ENCODE peak calls at places on chromosomes 5 and 9, in five cellular contexts. U is spleen, P is lung, X is upper lobe of right lung, V is right lobe of liver. D is an unnamed sample.

GRCh38 chr5:93057311-93057710 is 523.7 kb downstream of the NR2F1-AS1 start:
- DNase-seq in U (no peak), P (no peak), X (no peak), V (no peak), D (no peak)

GRCh38 chr9:70093944-70094343 is 50.3 kb downstream of the MAMDC2 start:
- DNase-seq in U (no peak), P (no peak), X (no peak), V (no peak), D (no peak)

GRCh38 chr5:34013547-34013946 is 5.7 kb upstream of the AMACR start:
- DNase-seq in U (no peak), P (no peak), X (no peak), V (no peak), D (no peak)

GRCh38 chr5:8842906-8843590 is 702.8 kb downstream of the SEMA5A start:
- DNase-seq in U (no peak), P (no peak), X (no peak), V (no peak), D (no peak)

GRCh38 chr5:71932131-71932635 is 175.1 kb upstream of the MAP1B start:
- DNase-seq in U (no peak), P (no peak), X (no peak), V (no peak), D (no peak)

GRCh38 chr5:135193213-135194125 is 159.4 kb upstream of the PITX1 start:
- DNase-seq in U (no peak), P (no peak), X (no peak), V (no peak), D (no peak)

GRCh38 chr5:84384604-84385575 is at the start of gene EDIL3:
- DNase-seq in U (peak; percentile 69), P (no peak), X (no peak), V (no peak), D (no peak)

GRCh38 chr9:70133253-70134208 is 89.9 kb downstream of the MAMDC2 start:
- DNase-seq in U (no peak), P (no peak), X (no peak), V (no peak), D (no peak)

GRCh38 chr5:41415242-41415641 is 95.2 kb downstream of the PLCXD3 start:
- DNase-seq in U (no peak), P (no peak), X (no peak), V (no peak), D (no peak)

GRCh38 chr9:93684161-93684765 is 107.9 kb downstream of the PHF2 start:
- DNase-seq in U (peak; percentile 42), P (peak; percentile 25), X (peak; percentile 56), V (no peak), D (no peak)

GRCh38 chr5:170278611-170279500 is 18.7 kb downstream of the LCP2 start:
- DNase-seq in U (peak; percentile 95), P (peak; percentile 59), X (peak; percentile 81), V (no peak), D (no peak)

GRCh38 chr5:126370796-126371718 is 52.2 kb upstream of the GRAMD2B start:
- DNase-seq in U (no peak), P (no peak), X (no peak), V (peak; percentile 54), D (peak; percentile 37)

GRCh38 chr5:168171901-168172717 is 119.3 kb upstream of the WWC1 start:
- DNase-seq in U (no peak), P (no peak), X (no peak), V (no peak), D (no peak)

GRCh38 chr9:136657975-136658848 is 4.5 kb upstream of the EGFL7 start:
- DNase-seq in U (peak; percentile 74), P (no peak), X (peak; percentile 61), V (peak; percentile 47), D (no peak)

GRCh38 chr9:134963546-134963945 is 45.8 kb upstream of the FCN1 start:
- DNase-seq in U (peak; percentile 24), P (no peak), X (peak; percentile 21), V (peak; percentile 35), D (no peak)

GRCh38 chr5:81767938-81768337 is 17.0 kb upstream of the SSBP2 start:
- DNase-seq in U (no peak), P (no peak), X (no peak), V (no peak), D (no peak)

GRCh38 chr9:71648453-71648852 is 119.9 kb downstream of the CEMIP2 start:
- DNase-seq in U (no peak), P (no peak), X (no peak), V (no peak), D (no peak)

GRCh38 chr9:69549310-69550202 is 122.6 kb downstream of the APBA1 start:
- DNase-seq in U (no peak), P (no peak), X (no peak), V (no peak), D (no peak)

GRCh38 chr9:4344946-4345345 is 45.1 kb upstream of the GLIS3 start:
- DNase-seq in U (no peak), P (no peak), X (no peak), V (no peak), D (no peak)

GRCh38 chr5:13611604-13612003 is 332.9 kb downstream of the DNAH5 start:
- DNase-seq in U (no peak), P (no peak), X (no peak), V (no peak), D (no peak)

GRCh38 chr9:124436320-124436719 is 13.9 kb upstream of the ADGRD2 start:
- DNase-seq in U (no peak), P (no peak), X (no peak), V (no peak), D (no peak)

GRCh38 chr9:3980771-3981170 is 319.1 kb downstream of the GLIS3 start:
- DNase-seq in U (no peak), P (no peak), X (no peak), V (no peak), D (no peak)

GRCh38 chr9:4301971-4302427 is 2.1 kb upstream of the GLIS3 start:
- DNase-seq in U (no peak), P (peak; percentile 42), X (no peak), V (no peak), D (peak; percentile 31)

GRCh38 chr5:125451622-125452021 is 705.2 kb upstream of the ZNF608 start:
- DNase-seq in U (no peak), P (no peak), X (no peak), V (no peak), D (no peak)

GRCh38 chr9:136093995-136094881 is 851 bp downstream of the NACC2 start:
- DNase-seq in U (peak; percentile 91), P (peak; percentile 80), X (peak; percentile 92), V (peak; percentile 92), D (peak; percentile 76)

GRCh38 chr9:108186996-108187395 is 668.8 kb downstream of the ACTL7B start:
- DNase-seq in U (no peak), P (no peak), X (no peak), V (no peak), D (no peak)

GRCh38 chr5:64792474-64792873 is 23.7 kb downstream of the CWC27 start:
- DNase-seq in U (no peak), P (no peak), X (no peak), V (no peak), D (no peak)
- H3K9me3 ChIP-seq in U (no peaks in the 10 kb centered on the region), P (no peaks in the 10 kb centered on the region), X (no peaks in the 10 kb centered on the region), V (no peaks in the 10 kb centered on the region), D (no peaks in the 10 kb centered on the region)

DNA sequence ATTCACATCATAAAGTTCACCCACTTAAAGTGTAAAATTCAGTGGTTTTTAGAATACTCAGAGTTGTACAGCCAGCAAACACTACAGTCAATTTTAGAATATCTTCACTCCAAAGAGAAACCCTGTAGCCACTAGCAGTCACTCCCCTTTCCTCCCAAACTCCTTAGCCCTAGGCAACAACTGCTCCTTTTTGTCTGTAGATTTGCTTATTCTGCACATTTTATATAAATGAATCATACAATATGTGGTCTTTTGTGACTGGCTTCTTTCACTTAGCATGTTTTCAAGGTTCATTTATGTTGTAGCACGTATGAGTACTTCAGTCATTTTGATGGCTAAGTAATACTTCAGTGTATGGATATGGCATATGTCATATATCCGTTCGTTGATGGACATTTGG is 38.7 kb downstream of the TGFBR1 start:
- DNase-seq in U (no peak), P (no peak), X (no peak), V (no peak), D (no peak)
- TF ChIP-seq CTCF in U (no peak), P (no peak), X (no peak), V (no peak), D (no peak)

GRCh38 chr5:180852510-180852909 is 8.6 kb downstream of the ZFP62 start:
- DNase-seq in U (no peak), P (no peak), X (no peak), V (no peak), D (no peak)
- H3K9me3 ChIP-seq in U (peaks cover 34% of the 10 kb centered on the region), P (no peaks in the 10 kb centered on the region), X (no peaks in the 10 kb centered on the region), V (peaks cover 14% of the 10 kb centered on the region), D (no peaks in the 10 kb centered on the region)

DNA sequence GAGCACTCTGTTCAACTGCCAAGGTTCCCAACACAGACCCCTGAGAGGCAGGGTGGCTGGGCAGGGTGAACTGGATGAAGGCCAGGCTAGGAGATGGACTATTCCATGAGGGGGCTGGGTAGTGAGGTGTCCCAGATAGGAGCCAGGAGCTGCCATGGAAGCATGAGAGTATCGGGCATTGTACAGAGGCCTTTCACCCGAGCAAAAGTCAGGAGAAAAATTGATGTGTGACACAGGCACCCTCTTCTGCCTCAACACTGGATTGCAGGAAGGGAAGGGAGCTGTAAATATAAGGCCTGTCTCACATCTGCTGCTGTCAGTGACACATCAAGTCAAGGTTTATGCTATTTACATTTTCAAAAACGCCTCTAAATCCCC is 74.6 kb downstream of the UBAP1 start:
- DNase-seq in U (no peak), P (no peak), X (no peak), V (no peak), D (peak; percentile 31)
- TF ChIP-seq CTCF in U (no peak), P (no peak), X (no peak), V (peak; percentile 16), D (no peak)

DNA sequence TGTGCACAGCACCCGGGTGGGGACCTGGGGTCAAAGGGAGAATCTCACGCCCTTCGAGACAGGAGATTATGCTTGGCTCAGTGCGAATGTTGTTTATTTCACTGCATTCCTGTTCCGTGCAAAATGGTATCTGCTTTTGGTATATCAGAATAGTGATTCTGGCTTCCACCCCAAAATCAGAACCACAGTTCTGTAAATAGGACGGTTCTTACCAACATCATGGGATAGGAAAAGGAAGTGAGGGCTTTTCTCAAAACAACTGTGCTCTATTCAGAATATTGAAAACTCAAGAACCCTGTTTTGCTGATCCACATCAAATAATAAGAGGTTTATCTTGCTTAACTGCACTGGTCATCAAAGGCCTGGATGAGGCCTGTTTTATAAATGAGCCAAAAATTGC is 51.6 kb upstream of the FBXW11 start:
- DNase-seq in U (no peak), P (no peak), X (no peak), V (no peak), D (no peak)
- H3K9me3 ChIP-seq in U (no peaks in the 10 kb centered on the region), P (no peaks in the 10 kb centered on the region), X (no peaks in the 10 kb centered on the region), V (no peaks in the 10 kb centered on the region), D (no peaks in the 10 kb centered on the region)

DNA sequence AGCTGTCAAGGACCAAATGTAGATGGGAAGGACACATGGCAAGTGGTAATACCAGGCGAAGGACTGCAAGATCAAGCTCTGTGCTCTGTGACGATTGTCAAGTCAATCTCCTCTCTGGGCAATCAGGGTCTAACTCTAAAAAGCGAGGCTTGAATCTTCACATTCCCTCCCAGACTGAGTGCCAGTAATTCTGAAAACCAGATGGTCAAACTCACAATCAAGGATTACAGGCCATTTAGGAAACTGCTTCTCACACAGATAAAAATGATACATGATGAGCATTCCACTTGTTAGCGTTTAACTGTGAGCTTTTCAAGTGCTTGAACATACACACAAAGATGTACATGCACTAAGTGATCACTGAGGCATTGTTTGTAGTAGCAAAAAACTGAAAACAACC is 210.1 kb downstream of the TRIM32 start:
- DNase-seq in U (no peak), P (no peak), X (no peak), V (no peak), D (no peak)
- TF ChIP-seq CTCF in U (no peak), P (no peak), X (no peak), V (no peak), D (no peak)